ENCODE peak calls at places on chromosomes 3 and 15, in ten cellular contexts. I, H, W, Y, M, F, T, S, V and N are unnamed samples.

GRCh38 chr15:30794388-30794787 is 109.3 kb upstream of the FAN1 start:
- DNase-seq in S (no peak), M (no peak), F (no peak), T (no peak), W (no peak), I (no peak), H (no peak), Y (no peak), V (no peak), N (no peak)

GRCh38 chr15:80766275-80766674 is 12.9 kb upstream of the CEMIP start:
- DNase-seq in S (no peak), F (no peak), V (no peak), Y (no peak), T (no peak), W (peak; percentile 8), M (no peak), I (no peak), H (no peak), N (no peak)

GRCh38 chr15:69724331-69724730 is 271.7 kb downstream of the RPLP1 start:
- DNase-seq in H (no peak), T (no peak), F (no peak), V (no peak), Y (no peak), S (no peak), M (no peak), I (no peak), W (no peak), N (no peak)

GRCh38 chr15:59751552-59752413 is 62.7 kb upstream of the BNIP2 start:
- DNase-seq in M (no peak), Y (no peak), I (peak; percentile 3), S (no peak), F (no peak), T (no peak), V (no peak), W (no peak), H (no peak), N (no peak)

GRCh38 chr3:125148836-125149235 is 63.7 kb downstream of the SLC12A8 start:
- DNase-seq in H (no peak), V (no peak), T (peak; percentile 61), W (no peak), F (no peak), Y (peak; percentile 91), I (no peak), M (no peak), S (no peak), N (no peak)

GRCh38 chr3:33439421-33440327 is 531 bp downstream of the UBP1 start:
- DNase-seq in I (peak; percentile 19), S (no peak), F (peak; percentile 34), W (peak; percentile 55), T (peak; percentile 60), H (peak; percentile 75), M (peak; percentile 11), Y (no peak), V (peak; percentile 60), N (no peak)

GRCh38 chr15:90036343-90036742 is 35.2 kb downstream of the ZNF710 start:
- DNase-seq in F (no peak), V (no peak), S (no peak), I (no peak), M (no peak), H (no peak), Y (peak; percentile 58), W (no peak), T (peak; percentile 9), N (no peak)

GRCh38 chr15:66722757-66723540 is 20.9 kb downstream of the SMAD6 start:
- DNase-seq in S (no peak), H (no peak), M (no peak), Y (no peak), T (no peak), I (no peak), V (no peak), W (no peak), F (no peak), N (no peak)

GRCh38 chr15:89002281-89002761 is 85.9 kb upstream of the ABHD2 start:
- DNase-seq in V (no peak), Y (no peak), M (no peak), T (no peak), I (no peak), S (no peak), W (peak; percentile 63), H (no peak), F (no peak), N (no peak)

GRCh38 chr3:14510838-14511622 is 29.1 kb downstream of the GRIP2 start:
- DNase-seq in T (no peak), Y (peak; percentile 60), M (no peak), V (no peak), I (no peak), H (no peak), W (no peak), F (no peak), S (no peak), N (no peak)

GRCh38 chr15:33910741-33911140 is 57.6 kb upstream of the CHRM5 start:
- DNase-seq in S (no peak), V (no peak), T (no peak), Y (no peak), H (no peak), M (no peak), F (no peak), W (peak; percentile 11), I (no peak), N (no peak)

GRCh38 chr15:85869124-85869523 is 74.4 kb upstream of the KLHL25 start:
- DNase-seq in T (no peak), Y (no peak), F (no peak), I (no peak), W (no peak), M (no peak), V (no peak), S (no peak), H (no peak), N (no peak)

GRCh38 chr3:186362988-186363387 is 954 bp upstream of the DGKG start:
- DNase-seq in F (no peak), M (no peak), W (no peak), Y (no peak), V (no peak), T (no peak), H (no peak), I (no peak), S (no peak), N (no peak)

GRCh38 chr3:162468791-162469190 is 972.2 kb downstream of the OTOL1 start:
- DNase-seq in H (no peak), F (no peak), V (no peak), S (no peak), M (no peak), W (no peak), T (no peak), Y (no peak), I (no peak), N (no peak)

GRCh38 chr3:133037440-133037839 is 751 bp upstream of the TMEM108 start:
- DNase-seq in S (peak; percentile 73), T (no peak), I (no peak), F (no peak), M (no peak), H (no peak), V (no peak), Y (no peak), W (no peak), N (peak; percentile 3)

GRCh38 chr15:26525096-26525495 is 247.8 kb downstream of the GABRB3 start:
- DNase-seq in S (no peak), V (no peak), I (no peak), Y (no peak), H (no peak), W (no peak), F (no peak), M (no peak), T (no peak), N (no peak)

GRCh38 chr3:42749753-42750231 is 23.3 kb downstream of the CCDC13 start:
- DNase-seq in M (no peak), W (no peak), T (no peak), H (no peak), S (no peak), I (no peak), Y (peak; percentile 63), F (no peak), V (no peak), N (no peak)

GRCh38 chr3:34837848-34838741 is 801.2 kb upstream of the ARPP21 start:
- DNase-seq in H (no peak), V (no peak), S (no peak), I (no peak), W (peak; percentile 2), T (no peak), F (no peak), Y (no peak), M (no peak), N (no peak)

GRCh38 chr3:6807967-6808588 is 52.8 kb upstream of the GRM7 start:
- DNase-seq in T (no peak), Y (no peak), I (no peak), F (no peak), S (no peak), W (peak; percentile 28), H (no peak), V (no peak), M (no peak), N (no peak)

GRCh38 chr15:90780916-90781315 is 63.8 kb downstream of the BLM start:
- DNase-seq in S (no peak), T (no peak), W (no peak), H (no peak), V (no peak), M (no peak), I (no peak), Y (no peak), F (no peak), N (no peak)

GRCh38 chr3:188034989-188035388 is 119.0 kb upstream of the LPP start:
- DNase-seq in Y (no peak), I (no peak), H (no peak), S (no peak), F (no peak), W (no peak), T (no peak), M (no peak), V (no peak), N (no peak)

GRCh38 chr3:150699068-150699635 is 4.6 kb downstream of the ERICH6 start:
- DNase-seq in W (no peak), M (no peak), H (peak; percentile 14), V (no peak), I (no peak), F (no peak), Y (no peak), T (no peak), S (no peak), N (no peak)